ENCODE peak calls at places on chromosomes 1 and 21, in ten cellular contexts. One of them, this sample, is unnamed.

GRCh38 chr21:26818911-26819310 is 26.3 kb downstream of the ADAMTS1 start:
- DNase-seq in CD8-positive, alpha-beta T cell: no peak
- DNase-seq in lung: no peak
- DNase-seq in Peyer's patch: no peak
- DNase-seq in esophagus muscularis mucosa: no peak
- DNase-seq in tibial nerve: no peak
- DNase-seq in right cardiac atrium: no peak
- DNase-seq in mammary epithelial cell: no peak
- DNase-seq in CD8-positive, alpha-beta memory T cell: no peak
- DNase-seq in upper lobe of left lung: no peak
- DNase-seq in this sample: no peak

GRCh38 chr1:7386226-7387052 is 384.7 kb upstream of the VAMP3 start:
- DNase-seq in lung: no peak
- DNase-seq in CD8-positive, alpha-beta memory T cell: no peak
- DNase-seq in right cardiac atrium: peak
- DNase-seq in mammary epithelial cell: no peak
- DNase-seq in esophagus muscularis mucosa: peak
- DNase-seq in CD8-positive, alpha-beta T cell: no peak
- DNase-seq in tibial nerve: no peak
- DNase-seq in Peyer's patch: peak
- DNase-seq in upper lobe of left lung: peak
- DNase-seq in this sample: no peak

GRCh38 chr1:232293361-232293760 is 336.6 kb downstream of the SIPA1L2 start:
- DNase-seq in tibial nerve: no peak
- DNase-seq in Peyer's patch: no peak
- DNase-seq in mammary epithelial cell: no peak
- DNase-seq in esophagus muscularis mucosa: no peak
- DNase-seq in upper lobe of left lung: no peak
- DNase-seq in CD8-positive, alpha-beta T cell: no peak
- DNase-seq in lung: no peak
- DNase-seq in right cardiac atrium: no peak
- DNase-seq in CD8-positive, alpha-beta memory T cell: no peak
- DNase-seq in this sample: no peak

GRCh38 chr1:182617734-182618288 is 13.6 kb upstream of the RGS16 start:
- DNase-seq in Peyer's patch: no peak
- DNase-seq in tibial nerve: no peak
- DNase-seq in mammary epithelial cell: peak
- DNase-seq in CD8-positive, alpha-beta T cell: no peak
- DNase-seq in right cardiac atrium: no peak
- DNase-seq in lung: no peak
- DNase-seq in esophagus muscularis mucosa: no peak
- DNase-seq in upper lobe of left lung: peak
- DNase-seq in CD8-positive, alpha-beta memory T cell: no peak
- DNase-seq in this sample: no peak

GRCh38 chr1:199132006-199132405 is 493.2 kb downstream of the PTPRC start:
- DNase-seq in lung: no peak
- DNase-seq in CD8-positive, alpha-beta memory T cell: no peak
- DNase-seq in CD8-positive, alpha-beta T cell: no peak
- DNase-seq in esophagus muscularis mucosa: no peak
- DNase-seq in upper lobe of left lung: no peak
- DNase-seq in tibial nerve: no peak
- DNase-seq in right cardiac atrium: no peak
- DNase-seq in mammary epithelial cell: no peak
- DNase-seq in Peyer's patch: no peak
- DNase-seq in this sample: no peak

GRCh38 chr1:12501661-12502060 is 116.3 kb downstream of the DHRS3 start:
- DNase-seq in mammary epithelial cell: peak
- DNase-seq in upper lobe of left lung: no peak
- DNase-seq in lung: no peak
- DNase-seq in CD8-positive, alpha-beta T cell: no peak
- DNase-seq in right cardiac atrium: no peak
- DNase-seq in CD8-positive, alpha-beta memory T cell: no peak
- DNase-seq in esophagus muscularis mucosa: no peak
- DNase-seq in tibial nerve: no peak
- DNase-seq in Peyer's patch: peak
- DNase-seq in this sample: peak

GRCh38 chr1:241356187-241356518 is 852 bp downstream of the RGS7 start:
- DNase-seq in Peyer's patch: no peak
- DNase-seq in tibial nerve: no peak
- DNase-seq in upper lobe of left lung: no peak
- DNase-seq in lung: no peak
- DNase-seq in mammary epithelial cell: no peak
- DNase-seq in CD8-positive, alpha-beta memory T cell: no peak
- DNase-seq in right cardiac atrium: no peak
- DNase-seq in esophagus muscularis mucosa: no peak
- DNase-seq in CD8-positive, alpha-beta T cell: no peak
- DNase-seq in this sample: no peak

GRCh38 chr1:89723863-89724262 is 90.9 kb downstream of the LRRC8C start:
- DNase-seq in lung: no peak
- DNase-seq in esophagus muscularis mucosa: no peak
- DNase-seq in Peyer's patch: no peak
- DNase-seq in tibial nerve: no peak
- DNase-seq in upper lobe of left lung: no peak
- DNase-seq in CD8-positive, alpha-beta memory T cell: no peak
- DNase-seq in CD8-positive, alpha-beta T cell: no peak
- DNase-seq in mammary epithelial cell: no peak
- DNase-seq in right cardiac atrium: no peak
- DNase-seq in this sample: no peak

GRCh38 chr1:162855461-162856150 is 5.4 kb downstream of the CCDC190 start:
- DNase-seq in lung: no peak
- DNase-seq in CD8-positive, alpha-beta memory T cell: no peak
- DNase-seq in Peyer's patch: no peak
- DNase-seq in esophagus muscularis mucosa: no peak
- DNase-seq in tibial nerve: no peak
- DNase-seq in CD8-positive, alpha-beta T cell: no peak
- DNase-seq in mammary epithelial cell: peak
- DNase-seq in upper lobe of left lung: no peak
- DNase-seq in right cardiac atrium: no peak
- DNase-seq in this sample: no peak

GRCh38 chr1:201266774-201267173 is 16.5 kb upstream of the PKP1 start:
- DNase-seq in Peyer's patch: peak
- DNase-seq in esophagus muscularis mucosa: no peak
- DNase-seq in CD8-positive, alpha-beta T cell: no peak
- DNase-seq in tibial nerve: no peak
- DNase-seq in upper lobe of left lung: no peak
- DNase-seq in CD8-positive, alpha-beta memory T cell: no peak
- DNase-seq in mammary epithelial cell: peak
- DNase-seq in lung: peak
- DNase-seq in right cardiac atrium: no peak
- DNase-seq in this sample: peak

GRCh38 chr1:19644761-19645543 is 841 bp downstream of the NBL1 start:
- DNase-seq in esophagus muscularis mucosa: no peak
- DNase-seq in right cardiac atrium: no peak
- DNase-seq in Peyer's patch: peak
- DNase-seq in mammary epithelial cell: no peak
- DNase-seq in CD8-positive, alpha-beta memory T cell: peak
- DNase-seq in CD8-positive, alpha-beta T cell: peak
- DNase-seq in lung: no peak
- DNase-seq in upper lobe of left lung: no peak
- DNase-seq in tibial nerve: no peak
- DNase-seq in this sample: peak

GRCh38 chr1:156368889-156369684 is at the start of gene RHBG:
- DNase-seq in lung: peak
- DNase-seq in right cardiac atrium: peak
- DNase-seq in esophagus muscularis mucosa: no peak
- DNase-seq in tibial nerve: no peak
- DNase-seq in mammary epithelial cell: peak
- DNase-seq in CD8-positive, alpha-beta T cell: peak
- DNase-seq in upper lobe of left lung: peak
- DNase-seq in CD8-positive, alpha-beta memory T cell: no peak
- DNase-seq in Peyer's patch: peak
- DNase-seq in this sample: peak

GRCh38 chr1:219155140-219155539 is 18.5 kb upstream of the LYPLAL1 start:
- DNase-seq in esophagus muscularis mucosa: no peak
- DNase-seq in lung: no peak
- DNase-seq in CD8-positive, alpha-beta T cell: no peak
- DNase-seq in Peyer's patch: no peak
- DNase-seq in tibial nerve: no peak
- DNase-seq in CD8-positive, alpha-beta memory T cell: no peak
- DNase-seq in mammary epithelial cell: no peak
- DNase-seq in right cardiac atrium: no peak
- DNase-seq in upper lobe of left lung: no peak
- DNase-seq in this sample: no peak

GRCh38 chr1:94597701-94598100 is 56.1 kb upstream of the F3 start:
- DNase-seq in CD8-positive, alpha-beta T cell: no peak
- DNase-seq in esophagus muscularis mucosa: no peak
- DNase-seq in upper lobe of left lung: no peak
- DNase-seq in tibial nerve: no peak
- DNase-seq in Peyer's patch: no peak
- DNase-seq in right cardiac atrium: no peak
- DNase-seq in lung: no peak
- DNase-seq in CD8-positive, alpha-beta memory T cell: no peak
- DNase-seq in mammary epithelial cell: peak
- DNase-seq in this sample: peak

GRCh38 chr1:115134850-115135484 is 45.7 kb upstream of the TSPAN2 start:
- DNase-seq in right cardiac atrium: no peak
- DNase-seq in CD8-positive, alpha-beta memory T cell: no peak
- DNase-seq in Peyer's patch: no peak
- DNase-seq in upper lobe of left lung: no peak
- DNase-seq in lung: no peak
- DNase-seq in esophagus muscularis mucosa: no peak
- DNase-seq in tibial nerve: no peak
- DNase-seq in CD8-positive, alpha-beta T cell: no peak
- DNase-seq in mammary epithelial cell: peak
- DNase-seq in this sample: peak

GRCh38 chr21:28826569-28826968 is 166.1 kb downstream of the LTN1 start:
- DNase-seq in CD8-positive, alpha-beta memory T cell: no peak
- DNase-seq in lung: no peak
- DNase-seq in upper lobe of left lung: no peak
- DNase-seq in mammary epithelial cell: no peak
- DNase-seq in Peyer's patch: no peak
- DNase-seq in right cardiac atrium: no peak
- DNase-seq in CD8-positive, alpha-beta T cell: no peak
- DNase-seq in esophagus muscularis mucosa: no peak
- DNase-seq in tibial nerve: no peak
- DNase-seq in this sample: no peak

GRCh38 chr1:37557402-37557801 is 662 bp downstream of the DNALI1 start:
- DNase-seq in right cardiac atrium: no peak
- DNase-seq in lung: no peak
- DNase-seq in esophagus muscularis mucosa: no peak
- DNase-seq in upper lobe of left lung: no peak
- DNase-seq in CD8-positive, alpha-beta memory T cell: no peak
- DNase-seq in CD8-positive, alpha-beta T cell: no peak
- DNase-seq in Peyer's patch: no peak
- DNase-seq in tibial nerve: no peak
- DNase-seq in mammary epithelial cell: no peak
- DNase-seq in this sample: no peak

GRCh38 chr1:31747304-31747703 is 16.8 kb downstream of the ADGRB2 start:
- DNase-seq in tibial nerve: no peak
- DNase-seq in right cardiac atrium: no peak
- DNase-seq in upper lobe of left lung: no peak
- DNase-seq in Peyer's patch: no peak
- DNase-seq in CD8-positive, alpha-beta T cell: no peak
- DNase-seq in lung: no peak
- DNase-seq in esophagus muscularis mucosa: no peak
- DNase-seq in CD8-positive, alpha-beta memory T cell: no peak
- DNase-seq in mammary epithelial cell: no peak
- DNase-seq in this sample: no peak

GRCh38 chr1:6269997-6270401 is 9.1 kb upstream of the GPR153 start:
- DNase-seq in right cardiac atrium: no peak
- DNase-seq in CD8-positive, alpha-beta memory T cell: no peak
- DNase-seq in tibial nerve: no peak
- DNase-seq in mammary epithelial cell: no peak
- DNase-seq in CD8-positive, alpha-beta T cell: no peak
- DNase-seq in upper lobe of left lung: no peak
- DNase-seq in Peyer's patch: peak
- DNase-seq in esophagus muscularis mucosa: no peak
- DNase-seq in lung: no peak
- DNase-seq in this sample: no peak

GRCh38 chr1:9340172-9340854 is 47.6 kb downstream of the SPSB1 start:
- DNase-seq in tibial nerve: no peak
- DNase-seq in mammary epithelial cell: peak
- DNase-seq in upper lobe of left lung: no peak
- DNase-seq in CD8-positive, alpha-beta T cell: no peak
- DNase-seq in right cardiac atrium: peak
- DNase-seq in CD8-positive, alpha-beta memory T cell: no peak
- DNase-seq in lung: no peak
- DNase-seq in Peyer's patch: no peak
- DNase-seq in esophagus muscularis mucosa: no peak
- DNase-seq in this sample: peak
- H3K27ac ChIP-seq in tibial nerve: no peak
- H3K27ac ChIP-seq in mammary epithelial cell: no peak
- H3K27ac ChIP-seq in upper lobe of left lung: no peak
- H3K27ac ChIP-seq in CD8-positive, alpha-beta T cell: no peak
- H3K27ac ChIP-seq in right cardiac atrium: no peak
- H3K27ac ChIP-seq in CD8-positive, alpha-beta memory T cell: no peak
- H3K27ac ChIP-seq in lung: peak
- H3K27ac ChIP-seq in Peyer's patch: no peak
- H3K27ac ChIP-seq in esophagus muscularis mucosa: peak
- H3K27ac ChIP-seq in this sample: peak

GRCh38 chr1:226662704-226663326 is 76.3 kb downstream of the ITPKB start:
- DNase-seq in right cardiac atrium: peak
- DNase-seq in CD8-positive, alpha-beta T cell: peak
- DNase-seq in CD8-positive, alpha-beta memory T cell: peak
- DNase-seq in lung: peak
- DNase-seq in upper lobe of left lung: peak
- DNase-seq in mammary epithelial cell: peak
- DNase-seq in tibial nerve: peak
- DNase-seq in esophagus muscularis mucosa: peak
- DNase-seq in Peyer's patch: peak
- DNase-seq in this sample: peak
- H3K27ac ChIP-seq in right cardiac atrium: peak
- H3K27ac ChIP-seq in CD8-positive, alpha-beta T cell: peak
- H3K27ac ChIP-seq in CD8-positive, alpha-beta memory T cell: peak
- H3K27ac ChIP-seq in lung: peak
- H3K27ac ChIP-seq in upper lobe of left lung: peak
- H3K27ac ChIP-seq in mammary epithelial cell: peak
- H3K27ac ChIP-seq in tibial nerve: peak
- H3K27ac ChIP-seq in esophagus muscularis mucosa: no peak
- H3K27ac ChIP-seq in Peyer's patch: peak
- H3K27ac ChIP-seq in this sample: peak

GRCh38 chr1:16183765-16184556 is 28.1 kb upstream of the EPHA2 start:
- DNase-seq in esophagus muscularis mucosa: no peak
- DNase-seq in CD8-positive, alpha-beta T cell: no peak
- DNase-seq in lung: no peak
- DNase-seq in mammary epithelial cell: no peak
- DNase-seq in upper lobe of left lung: no peak
- DNase-seq in Peyer's patch: no peak
- DNase-seq in tibial nerve: no peak
- DNase-seq in right cardiac atrium: no peak
- DNase-seq in CD8-positive, alpha-beta memory T cell: no peak
- DNase-seq in this sample: no peak
- H3K27ac ChIP-seq in esophagus muscularis mucosa: peak
- H3K27ac ChIP-seq in CD8-positive, alpha-beta T cell: no peak
- H3K27ac ChIP-seq in lung: peak
- H3K27ac ChIP-seq in mammary epithelial cell: peak
- H3K27ac ChIP-seq in upper lobe of left lung: peak
- H3K27ac ChIP-seq in Peyer's patch: no peak
- H3K27ac ChIP-seq in tibial nerve: no peak
- H3K27ac ChIP-seq in right cardiac atrium: peak
- H3K27ac ChIP-seq in CD8-positive, alpha-beta memory T cell: no peak
- H3K27ac ChIP-seq in this sample: peak

DNA sequence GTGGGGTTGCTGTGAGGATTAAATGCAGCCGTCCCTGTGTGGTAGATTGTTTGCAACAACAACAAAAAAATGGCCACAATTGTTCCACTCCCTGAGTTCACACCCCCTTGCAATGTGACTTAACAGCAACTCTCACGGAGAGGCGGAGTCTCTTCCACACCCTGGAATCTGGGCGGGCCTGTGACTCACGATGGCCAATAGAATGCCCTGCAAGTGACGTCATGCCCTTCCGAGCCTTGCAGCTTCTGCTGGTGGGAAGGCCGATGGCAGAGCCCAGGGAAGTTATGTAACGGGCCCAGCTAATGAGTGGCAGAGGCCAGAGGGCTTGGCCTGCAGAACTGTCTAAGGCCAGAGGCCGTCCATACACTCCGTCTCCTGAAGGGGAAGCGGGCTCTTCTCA is 87.9 kb downstream of the RIPK4 start:
- DNase-seq in right cardiac atrium: peak
- DNase-seq in CD8-positive, alpha-beta T cell: no peak
- DNase-seq in CD8-positive, alpha-beta memory T cell: no peak
- DNase-seq in esophagus muscularis mucosa: no peak
- DNase-seq in lung: peak
- DNase-seq in Peyer's patch: peak
- DNase-seq in mammary epithelial cell: peak
- DNase-seq in upper lobe of left lung: peak
- DNase-seq in tibial nerve: peak
- DNase-seq in this sample: peak
- H3K27ac ChIP-seq in right cardiac atrium: no peak
- H3K27ac ChIP-seq in CD8-positive, alpha-beta T cell: no peak
- H3K27ac ChIP-seq in CD8-positive, alpha-beta memory T cell: no peak
- H3K27ac ChIP-seq in esophagus muscularis mucosa: peak
- H3K27ac ChIP-seq in lung: peak
- H3K27ac ChIP-seq in Peyer's patch: no peak
- H3K27ac ChIP-seq in mammary epithelial cell: peak
- H3K27ac ChIP-seq in upper lobe of left lung: peak
- H3K27ac ChIP-seq in tibial nerve: no peak
- H3K27ac ChIP-seq in this sample: peak